ENCODE peak calls at places on chromosome 22, in four cellular contexts. One of them, this sample, is unnamed.

GRCh38 chr22:31081963-31082605 is 966 bp downstream of the SMTN start:
- DNase-seq in activated CD4-positive, alpha-beta T cell treated with anti-CD3 and anti-CD28 coated beads for 4 hours: no peak
- DNase-seq in GM23338: no peak
- DNase-seq in mesenteric fat pad: no peak
- DNase-seq in this sample: no peak

GRCh38 chr22:42324991-42325710 is 54.7 kb upstream of the TCF20 start:
- DNase-seq in activated CD4-positive, alpha-beta T cell treated with anti-CD3 and anti-CD28 coated beads for 4 hours: no peak
- DNase-seq in GM23338: no peak
- DNase-seq in mesenteric fat pad: no peak
- DNase-seq in this sample: no peak

GRCh38 chr22:42641801-42642413 is 1.5 kb upstream of the ATP5MGL start:
- DNase-seq in activated CD4-positive, alpha-beta T cell treated with anti-CD3 and anti-CD28 coated beads for 4 hours: no peak
- DNase-seq in GM23338: no peak
- DNase-seq in mesenteric fat pad: no peak
- DNase-seq in this sample: no peak

GRCh38 chr22:32354360-32355351 is 3.0 kb upstream of the RFPL3 start:
- DNase-seq in activated CD4-positive, alpha-beta T cell treated with anti-CD3 and anti-CD28 coated beads for 4 hours: no peak
- DNase-seq in GM23338: peak; percentile 53
- DNase-seq in mesenteric fat pad: no peak
- DNase-seq in this sample: no peak

GRCh38 chr22:31625661-31626426 is 36.2 kb downstream of the PISD start:
- DNase-seq in activated CD4-positive, alpha-beta T cell treated with anti-CD3 and anti-CD28 coated beads for 4 hours: no peak
- DNase-seq in GM23338: peak; percentile 95
- DNase-seq in mesenteric fat pad: no peak
- DNase-seq in this sample: no peak

GRCh38 chr22:29207562-29208501 is 2.1 kb downstream of the EMID1 start:
- DNase-seq in activated CD4-positive, alpha-beta T cell treated with anti-CD3 and anti-CD28 coated beads for 4 hours: no peak
- DNase-seq in GM23338: no peak
- DNase-seq in mesenteric fat pad: no peak
- DNase-seq in this sample: no peak

GRCh38 chr22:25182131-25183110 is 17.2 kb upstream of the CRYBB3 start:
- DNase-seq in activated CD4-positive, alpha-beta T cell treated with anti-CD3 and anti-CD28 coated beads for 4 hours: no peak
- DNase-seq in GM23338: no peak
- DNase-seq in mesenteric fat pad: no peak
- DNase-seq in this sample: no peak

GRCh38 chr22:44026630-44027511 is 2.8 kb downstream of the PARVB start:
- DNase-seq in activated CD4-positive, alpha-beta T cell treated with anti-CD3 and anti-CD28 coated beads for 4 hours: peak; percentile 55
- DNase-seq in GM23338: no peak
- DNase-seq in mesenteric fat pad: no peak
- DNase-seq in this sample: no peak

GRCh38 chr22:26542831-26543230 is 30.6 kb upstream of the TFIP11 start:
- DNase-seq in activated CD4-positive, alpha-beta T cell treated with anti-CD3 and anti-CD28 coated beads for 4 hours: no peak
- DNase-seq in GM23338: no peak
- DNase-seq in mesenteric fat pad: no peak
- DNase-seq in this sample: no peak

GRCh38 chr22:46057206-46057605 is 80.2 kb upstream of the WNT7B start:
- DNase-seq in activated CD4-positive, alpha-beta T cell treated with anti-CD3 and anti-CD28 coated beads for 4 hours: no peak
- DNase-seq in GM23338: no peak
- DNase-seq in mesenteric fat pad: peak; percentile 47
- DNase-seq in this sample: no peak

GRCh38 chr22:42007922-42008321 is 9.3 kb downstream of the WBP2NL start:
- DNase-seq in activated CD4-positive, alpha-beta T cell treated with anti-CD3 and anti-CD28 coated beads for 4 hours: no peak
- DNase-seq in GM23338: no peak
- DNase-seq in mesenteric fat pad: no peak
- DNase-seq in this sample: no peak

GRCh38 chr22:30301995-30302809 is 12.9 kb upstream of the CASTOR1 start:
- DNase-seq in activated CD4-positive, alpha-beta T cell treated with anti-CD3 and anti-CD28 coated beads for 4 hours: no peak
- DNase-seq in GM23338: no peak
- DNase-seq in mesenteric fat pad: no peak
- DNase-seq in this sample: no peak

GRCh38 chr22:27507935-27508504 is 293.5 kb downstream of the MN1 start:
- DNase-seq in activated CD4-positive, alpha-beta T cell treated with anti-CD3 and anti-CD28 coated beads for 4 hours: no peak
- DNase-seq in GM23338: no peak
- DNase-seq in mesenteric fat pad: no peak
- DNase-seq in this sample: no peak

GRCh38 chr22:38261478-38261803 is 11.4 kb downstream of the TMEM184B start:
- DNase-seq in activated CD4-positive, alpha-beta T cell treated with anti-CD3 and anti-CD28 coated beads for 4 hours: no peak
- DNase-seq in GM23338: no peak
- DNase-seq in mesenteric fat pad: no peak
- DNase-seq in this sample: no peak

GRCh38 chr22:35970601-35971417 is 57.8 kb downstream of the RBFOX2 start:
- DNase-seq in activated CD4-positive, alpha-beta T cell treated with anti-CD3 and anti-CD28 coated beads for 4 hours: no peak
- DNase-seq in GM23338: no peak
- DNase-seq in mesenteric fat pad: no peak
- DNase-seq in this sample: no peak

GRCh38 chr22:49503321-49503720 is 324.4 kb downstream of the BRD1 start:
- DNase-seq in activated CD4-positive, alpha-beta T cell treated with anti-CD3 and anti-CD28 coated beads for 4 hours: no peak
- DNase-seq in GM23338: no peak
- DNase-seq in mesenteric fat pad: no peak
- DNase-seq in this sample: no peak

GRCh38 chr22:49155809-49156580 is 671.7 kb downstream of the BRD1 start:
- DNase-seq in activated CD4-positive, alpha-beta T cell treated with anti-CD3 and anti-CD28 coated beads for 4 hours: no peak
- DNase-seq in GM23338: no peak
- DNase-seq in mesenteric fat pad: peak; percentile 30
- DNase-seq in this sample: no peak

GRCh38 chr22:31378123-31378522 is 21.3 kb upstream of the DRG1 start:
- DNase-seq in activated CD4-positive, alpha-beta T cell treated with anti-CD3 and anti-CD28 coated beads for 4 hours: no peak
- DNase-seq in GM23338: no peak
- DNase-seq in mesenteric fat pad: no peak
- DNase-seq in this sample: no peak

GRCh38 chr22:24693359-24693758 is 81.2 kb downstream of the PIWIL3 start:
- DNase-seq in activated CD4-positive, alpha-beta T cell treated with anti-CD3 and anti-CD28 coated beads for 4 hours: no peak
- DNase-seq in GM23338: no peak
- DNase-seq in mesenteric fat pad: no peak
- DNase-seq in this sample: no peak

GRCh38 chr22:49157529-49158339 is 669.9 kb downstream of the BRD1 start:
- DNase-seq in activated CD4-positive, alpha-beta T cell treated with anti-CD3 and anti-CD28 coated beads for 4 hours: no peak
- DNase-seq in GM23338: no peak
- DNase-seq in mesenteric fat pad: no peak
- DNase-seq in this sample: no peak

GRCh38 chr22:24271406-24271760 is 752 bp downstream of the SPECC1L start:
- DNase-seq in activated CD4-positive, alpha-beta T cell treated with anti-CD3 and anti-CD28 coated beads for 4 hours: no peak
- DNase-seq in GM23338: no peak
- DNase-seq in mesenteric fat pad: no peak
- DNase-seq in this sample: no peak

GRCh38 chr22:35604671-35605457 is 12.3 kb downstream of the MB start:
- DNase-seq in activated CD4-positive, alpha-beta T cell treated with anti-CD3 and anti-CD28 coated beads for 4 hours: no peak
- DNase-seq in GM23338: no peak
- DNase-seq in mesenteric fat pad: no peak
- DNase-seq in this sample: no peak

GRCh38 chr22:21710156-21710555 is 25.4 kb downstream of the YPEL1 start:
- DNase-seq in activated CD4-positive, alpha-beta T cell treated with anti-CD3 and anti-CD28 coated beads for 4 hours: no peak
- DNase-seq in GM23338: no peak
- DNase-seq in mesenteric fat pad: no peak
- DNase-seq in this sample: no peak

GRCh38 chr22:46110215-46110614 is 40.1 kb upstream of the PPARA start:
- DNase-seq in activated CD4-positive, alpha-beta T cell treated with anti-CD3 and anti-CD28 coated beads for 4 hours: no peak
- DNase-seq in GM23338: no peak
- DNase-seq in mesenteric fat pad: no peak
- DNase-seq in this sample: no peak

GRCh38 chr22:38204784-38205183 is 3.0 kb downstream of the MAFF start:
- DNase-seq in activated CD4-positive, alpha-beta T cell treated with anti-CD3 and anti-CD28 coated beads for 4 hours: no peak
- DNase-seq in GM23338: no peak
- DNase-seq in mesenteric fat pad: no peak
- DNase-seq in this sample: no peak

GRCh38 chr22:36797988-36798670 is 18.7 kb downstream of the PVALB start:
- DNase-seq in activated CD4-positive, alpha-beta T cell treated with anti-CD3 and anti-CD28 coated beads for 4 hours: no peak
- DNase-seq in GM23338: peak; percentile 28
- DNase-seq in mesenteric fat pad: no peak
- DNase-seq in this sample: no peak

GRCh38 chr22:41557401-41558240 is 3.2 kb upstream of the CSDC2 start:
- DNase-seq in activated CD4-positive, alpha-beta T cell treated with anti-CD3 and anti-CD28 coated beads for 4 hours: no peak
- DNase-seq in GM23338: peak; percentile 57
- DNase-seq in mesenteric fat pad: no peak
- DNase-seq in this sample: no peak

GRCh38 chr22:27662359-27663030 is 139.1 kb downstream of the MN1 start:
- DNase-seq in activated CD4-positive, alpha-beta T cell treated with anti-CD3 and anti-CD28 coated beads for 4 hours: no peak
- DNase-seq in GM23338: no peak
- DNase-seq in mesenteric fat pad: no peak
- DNase-seq in this sample: no peak

GRCh38 chr22:24331468-24332440 is 61.1 kb downstream of the SPECC1L start:
- DNase-seq in activated CD4-positive, alpha-beta T cell treated with anti-CD3 and anti-CD28 coated beads for 4 hours: no peak
- DNase-seq in GM23338: no peak
- DNase-seq in mesenteric fat pad: no peak
- DNase-seq in this sample: no peak

GRCh38 chr22:50683086-50683993 is 10.7 kb downstream of the SHANK3 start:
- DNase-seq in activated CD4-positive, alpha-beta T cell treated with anti-CD3 and anti-CD28 coated beads for 4 hours: no peak
- DNase-seq in GM23338: no peak
- DNase-seq in mesenteric fat pad: peak; percentile 43
- DNase-seq in this sample: no peak

GRCh38 chr22:46083383-46084350 is 66.7 kb upstream of the PPARA start:
- DNase-seq in activated CD4-positive, alpha-beta T cell treated with anti-CD3 and anti-CD28 coated beads for 4 hours: no peak
- DNase-seq in GM23338: no peak
- DNase-seq in mesenteric fat pad: peak; percentile 86
- DNase-seq in this sample: no peak

GRCh38 chr22:31269892-31270574 is 22.3 kb downstream of the PIK3IP1 start:
- DNase-seq in activated CD4-positive, alpha-beta T cell treated with anti-CD3 and anti-CD28 coated beads for 4 hours: no peak
- DNase-seq in GM23338: peak; percentile 79
- DNase-seq in mesenteric fat pad: no peak
- DNase-seq in this sample: no peak

GRCh38 chr22:46047841-46048595 is 71.1 kb upstream of the WNT7B start:
- DNase-seq in activated CD4-positive, alpha-beta T cell treated with anti-CD3 and anti-CD28 coated beads for 4 hours: no peak
- DNase-seq in GM23338: no peak
- DNase-seq in mesenteric fat pad: peak; percentile 80
- DNase-seq in this sample: no peak

GRCh38 chr22:46626911-46627805 is 7.0 kb downstream of the GRAMD4 start:
- DNase-seq in activated CD4-positive, alpha-beta T cell treated with anti-CD3 and anti-CD28 coated beads for 4 hours: no peak
- DNase-seq in GM23338: peak; percentile 91
- DNase-seq in mesenteric fat pad: no peak
- DNase-seq in this sample: no peak

This sample was measured in NCI-H1930.